ENCODE peak calls at places on chromosomes 13 and 19, in ten cellular contexts. I is heart left ventricle, J is body of pancreas, R is mesendoderm, Y is RWPE1, W is psoas muscle, S is substantia nigra, A is ovary, Z is PC-9, E is tibial artery. O is an unnamed sample.

GRCh38 chr13:32211788-32212187 is 103.4 kb downstream of the ZAR1L start:
- DNase-seq in S (no peak), Y (no peak), R (peak; percentile 12), I (no peak), Z (no peak), E (no peak), A (no peak), J (no peak), W (no peak), O (no peak)

GRCh38 chr13:73945871-73946270 is 188.3 kb downstream of the KLF12 start:
- DNase-seq in S (no peak), E (peak; percentile 77), A (no peak), Y (no peak), I (peak; percentile 59), W (peak; percentile 77), R (peak; percentile 73), Z (no peak), J (no peak), O (no peak)

GRCh38 chr19:52646571-52647222 is 8.5 kb upstream of the ZNF83 start:
- DNase-seq in A (no peak), Y (no peak), W (no peak), E (no peak), I (no peak), J (no peak), R (no peak), Z (no peak), S (no peak), O (no peak)

GRCh38 chr13:35994131-35994966 is 136.8 kb downstream of the DCLK1 start:
- DNase-seq in W (peak; percentile 81), J (peak; percentile 75), I (no peak), Y (peak; percentile 84), A (peak; percentile 27), E (peak; percentile 86), S (no peak), R (peak; percentile 5), Z (no peak), O (peak; percentile 86)

GRCh38 chr19:3821857-3822364 is 35.7 kb upstream of the MATK start:
- DNase-seq in I (peak; percentile 89), S (no peak), Y (peak; percentile 23), Z (peak; percentile 56), E (peak; percentile 74), A (peak; percentile 42), R (peak; percentile 64), J (peak; percentile 69), W (peak; percentile 73), O (no peak)

GRCh38 chr13:90696254-90696653 is 651.2 kb upstream of the MIR17HG start:
- DNase-seq in Z (no peak), I (no peak), A (no peak), W (no peak), R (no peak), S (no peak), E (no peak), J (no peak), Y (peak; percentile 15), O (peak; percentile 45)

GRCh38 chr19:7762719-7763293 is at the start of gene CLEC4M:
- DNase-seq in W (no peak), A (no peak), Y (no peak), I (no peak), E (peak; percentile 10), J (no peak), S (no peak), Z (no peak), R (no peak), O (no peak)

GRCh38 chr19:3479819-3480215 is 508 bp downstream of the SMIM24 start:
- DNase-seq in W (no peak), Y (peak; percentile 46), S (no peak), R (peak; percentile 66), Z (no peak), I (no peak), E (no peak), A (no peak), J (no peak), O (no peak)

GRCh38 chr19:27911122-27911898 is 1301.6 kb downstream of the UQCRFS1 start:
- DNase-seq in S (no peak), Y (no peak), E (no peak), R (no peak), J (no peak), Z (no peak), I (no peak), A (no peak), W (no peak), O (no peak)

DNA sequence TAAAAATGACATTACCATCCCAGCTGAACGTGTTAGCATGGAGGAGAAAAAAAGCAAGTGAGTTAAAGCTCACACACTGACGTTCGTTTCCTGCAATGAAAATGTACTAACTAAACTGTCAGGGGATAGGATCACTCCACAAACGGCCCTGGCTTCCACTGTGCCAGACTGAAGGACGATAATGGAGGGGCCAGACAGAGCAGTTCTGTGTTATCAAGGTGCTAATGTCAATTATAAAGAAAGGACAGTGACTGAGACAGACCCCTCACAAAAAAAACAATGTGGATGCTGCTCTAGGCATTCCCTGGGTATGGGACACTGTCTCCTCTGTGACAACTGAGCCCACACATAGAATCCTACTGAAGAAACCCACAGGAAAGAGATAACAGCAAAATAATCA is 43.7 kb upstream of the SLC15A1 start:
- DNase-seq in Y (no peak), S (no peak), E (no peak), I (no peak), J (no peak), R (no peak), W (no peak), Z (no peak), A (no peak), O (no peak)
- H3K27ac ChIP-seq in Y (no peak overlapping the region), S (no peak overlapping the region), E (no peak overlapping the region), I (no peak overlapping the region), J (no peak overlapping the region), R (no peak overlapping the region), W (no peak overlapping the region), Z (no peak overlapping the region), A (no peak overlapping the region), O (no peak overlapping the region)

GRCh38 chr19:23526302-23526701 is 131.0 kb upstream of the ZNF91 start:
- DNase-seq in Z (no peak), Y (no peak), I (no peak), E (no peak), J (no peak), R (no peak), A (no peak), W (no peak), S (no peak), O (no peak)

GRCh38 chr19:23527797-23528196 is 132.5 kb upstream of the ZNF91 start:
- DNase-seq in A (no peak), S (no peak), I (no peak), R (no peak), Z (no peak), Y (no peak), J (no peak), E (no peak), W (no peak), O (no peak)

GRCh38 chr19:23523863-23524262 is 128.6 kb upstream of the ZNF91 start:
- DNase-seq in R (no peak), S (no peak), Y (no peak), I (no peak), E (no peak), W (no peak), Z (no peak), A (no peak), J (no peak), O (no peak)

GRCh38 chr19:23522431-23522830 is 127.2 kb upstream of the ZNF91 start:
- DNase-seq in W (no peak), Y (no peak), I (no peak), Z (no peak), J (no peak), E (no peak), R (no peak), S (no peak), A (no peak), O (no peak)

GRCh38 chr19:23525265-23525862 is 130.1 kb upstream of the ZNF91 start:
- DNase-seq in R (no peak), A (no peak), S (no peak), E (no peak), I (no peak), Y (no peak), Z (no peak), W (no peak), J (no peak), O (no peak)
- H3K27ac ChIP-seq in R (no peak overlapping the region), A (no peak overlapping the region), S (no peak overlapping the region), E (no peak overlapping the region), I (no peak overlapping the region), Y (no peak overlapping the region), Z (no peak overlapping the region), W (no peak overlapping the region), J (no peak overlapping the region), O (peak overlapping the region; percentile 68)

GRCh38 chr13:113307491-113307890 is 10.5 kb downstream of the LAMP1 start:
- DNase-seq in E (no peak), Y (no peak), S (no peak), R (no peak), W (no peak), A (no peak), J (no peak), Z (no peak), I (no peak), O (no peak)
- H3K27ac ChIP-seq in E (no peak overlapping the region), Y (no peak overlapping the region), S (no peak overlapping the region), R (no peak overlapping the region), W (no peak overlapping the region), A (no peak overlapping the region), J (no peak overlapping the region), Z (no peak overlapping the region), I (no peak overlapping the region), O (no peak overlapping the region)

GRCh38 chr13:101627556-101627943 is 175.1 kb downstream of the ITGBL1 start:
- DNase-seq in S (no peak), R (no peak), I (no peak), A (no peak), Z (no peak), E (no peak), Y (no peak), J (no peak), W (no peak), O (no peak)

GRCh38 chr13:101626925-101627555 is 174.6 kb downstream of the ITGBL1 start:
- DNase-seq in W (no peak), A (no peak), R (no peak), I (no peak), E (no peak), S (no peak), Z (no peak), J (no peak), Y (no peak), O (no peak)

GRCh38 chr13:101623469-101624209 is 171.2 kb downstream of the ITGBL1 start:
- DNase-seq in E (no peak), Y (peak; percentile 16), I (no peak), S (no peak), J (no peak), A (no peak), Z (no peak), W (no peak), R (no peak), O (no peak)

GRCh38 chr13:101624981-101625380 is 172.5 kb downstream of the ITGBL1 start:
- DNase-seq in S (no peak), Z (no peak), I (no peak), R (no peak), Y (no peak), J (no peak), W (no peak), E (no peak), A (no peak), O (no peak)

DNA sequence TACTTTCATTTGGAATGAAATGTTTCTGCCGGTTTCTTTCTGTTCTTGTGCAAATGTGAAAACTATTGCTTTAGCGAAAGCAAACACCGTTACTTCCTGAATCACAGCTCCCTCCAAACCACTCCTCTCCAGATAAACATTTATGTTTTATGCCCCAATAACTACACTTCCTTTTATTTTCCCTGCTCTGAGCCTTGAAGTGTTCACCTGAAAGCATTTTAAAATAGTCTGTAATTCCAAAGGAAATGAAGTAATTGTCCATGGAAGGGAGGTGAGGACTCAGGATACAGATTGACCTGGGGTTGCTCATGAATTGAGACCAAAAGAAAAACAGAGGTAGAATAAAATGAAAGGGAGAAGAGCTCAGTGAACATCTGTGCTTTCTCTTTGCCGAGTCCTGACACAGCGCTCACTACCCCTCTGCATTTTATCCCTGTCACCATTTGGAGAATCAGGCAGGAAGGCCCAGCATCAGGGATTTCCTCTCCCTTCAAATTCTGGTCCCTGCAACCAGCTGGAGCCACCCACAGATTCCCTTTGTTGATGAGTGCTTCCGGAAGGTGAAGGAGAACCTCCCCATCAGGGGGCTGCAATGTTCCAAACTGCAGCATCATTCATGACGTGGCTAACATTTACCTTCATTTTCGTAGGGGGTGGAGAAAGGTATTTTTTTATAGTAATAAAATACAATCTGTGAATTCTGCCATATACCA is 171.9 kb downstream of the ITGBL1 start:
- DNase-seq in S (no peak), I (no peak), W (no peak), Z (no peak), A (no peak), Y (no peak), R (peak; percentile 21), E (no peak), J (no peak), O (no peak)
- H3K27ac ChIP-seq in S (no peak overlapping the region), I (peak overlapping the region; percentile 74), W (no peak overlapping the region), Z (peak overlapping the region; percentile 76), A (peak overlapping the region; percentile 42), Y (no peak overlapping the region), R (no peak overlapping the region), E (peak overlapping the region; percentile 62), J (no peak overlapping the region), O (no peak overlapping the region)

O was measured in epithelial cell of prostate.